ENCODE peak calls at places on chromosomes 11 and 22, in four cellular contexts. E is GM12878, O is A549, A is stomach. G is an unnamed sample.

GRCh38 chr22:31790240-31790639 is 36.4 kb downstream of the DEPDC5 start:
- DNase-seq in A (no peak), O (no peak), E (no peak), G (no peak)

GRCh38 chr11:135033545-135033944 is 621.5 kb upstream of the B3GAT1 start:
- DNase-seq in E (no peak), O (peak), A (no peak), G (no peak)

GRCh38 chr11:111419641-111420327 is 40.7 kb upstream of the POU2AF1 start:
- DNase-seq in A (peak), O (no peak), E (no peak), G (peak)

GRCh38 chr22:17734197-17734596 is 40.1 kb downstream of the BID start:
- DNase-seq in E (peak), O (no peak), A (no peak), G (no peak)

GRCh38 chr11:285021-285893 is 3.7 kb upstream of the PGGHG start:
- DNase-seq in E (no peak), O (no peak), A (no peak), G (peak)

GRCh38 chr11:1455763-1456060 is 30.9 kb downstream of the MOB2 start:
- DNase-seq in E (no peak), A (no peak), O (no peak), G (no peak)

GRCh38 chr11:14969922-14970323 is 2.2 kb downstream of the CALCA start:
- DNase-seq in O (peak), E (no peak), A (peak), G (no peak)

GRCh38 chr11:32005786-32006406 is 85.0 kb upstream of the RCN1 start:
- DNase-seq in E (no peak), A (no peak), O (no peak), G (no peak)

GRCh38 chr11:15826826-15827225 is 529.5 kb downstream of the SOX6 start:
- DNase-seq in A (no peak), E (no peak), O (peak), G (no peak)

GRCh38 chr11:1892116-1892515 is 421 bp upstream of the PRR33 start:
- DNase-seq in A (no peak), E (no peak), O (no peak), G (no peak)

GRCh38 chr11:68038718-68039525 is at the start of gene TCIRG1:
- DNase-seq in A (peak), O (peak), E (peak), G (peak)

GRCh38 chr11:45323598-45324249 is 37.6 kb upstream of the SYT13 start:
- DNase-seq in O (no peak), E (no peak), A (no peak), G (peak)

GRCh38 chr22:50165438-50166123 is 5.0 kb upstream of the PANX2 start:
- DNase-seq in O (no peak), E (no peak), A (no peak), G (peak)

GRCh38 chr22:42533638-42533977 is 14.0 kb upstream of the RRP7A start:
- DNase-seq in E (no peak), O (no peak), A (no peak), G (no peak)

GRCh38 chr11:120558754-120559431 is 47.3 kb downstream of the GRIK4 start:
- DNase-seq in E (no peak), A (no peak), O (no peak), G (no peak)

GRCh38 chr11:119094816-119095065 is 6.9 kb downstream of the DPAGT1 start:
- DNase-seq in A (peak), O (no peak), E (no peak), G (peak)

GRCh38 chr11:72574046-72574445 is 100.2 kb downstream of the PDE2A start:
- DNase-seq in E (no peak), O (no peak), A (peak), G (no peak)

GRCh38 chr11:74443071-74443864 is 24.1 kb downstream of the KCNE3 start:
- DNase-seq in E (no peak), O (peak), A (peak), G (no peak)

GRCh38 chr11:56521955-56522354 is 21.1 kb downstream of the OR5M11 start:
- DNase-seq in O (peak), E (no peak), A (no peak), G (no peak)

GRCh38 chr11:64124147-64124546 is 41.8 kb downstream of the MACROD1 start:
- DNase-seq in E (no peak), A (no peak), O (peak), G (no peak)

GRCh38 chr11:67278135-67278938 is 10.8 kb upstream of the ANKRD13D start:
- DNase-seq in E (no peak), O (no peak), A (no peak), G (peak)

GRCh38 chr11:92163879-92164278 is 60.7 kb upstream of the FAT3 start:
- DNase-seq in A (no peak), O (no peak), E (no peak), G (no peak)
- TF ChIP-seq EP300 in A (no peak), O (no peak), E (no peak), G (no peak)

GRCh38 chr22:36541831-36542391 is 12.9 kb upstream of the EIF3D start:
- DNase-seq in E (no peak), O (peak), A (peak), G (no peak)
- TF ChIP-seq EP300 in E (no peak), O (no peak), A (no peak), G (no peak)

DNA sequence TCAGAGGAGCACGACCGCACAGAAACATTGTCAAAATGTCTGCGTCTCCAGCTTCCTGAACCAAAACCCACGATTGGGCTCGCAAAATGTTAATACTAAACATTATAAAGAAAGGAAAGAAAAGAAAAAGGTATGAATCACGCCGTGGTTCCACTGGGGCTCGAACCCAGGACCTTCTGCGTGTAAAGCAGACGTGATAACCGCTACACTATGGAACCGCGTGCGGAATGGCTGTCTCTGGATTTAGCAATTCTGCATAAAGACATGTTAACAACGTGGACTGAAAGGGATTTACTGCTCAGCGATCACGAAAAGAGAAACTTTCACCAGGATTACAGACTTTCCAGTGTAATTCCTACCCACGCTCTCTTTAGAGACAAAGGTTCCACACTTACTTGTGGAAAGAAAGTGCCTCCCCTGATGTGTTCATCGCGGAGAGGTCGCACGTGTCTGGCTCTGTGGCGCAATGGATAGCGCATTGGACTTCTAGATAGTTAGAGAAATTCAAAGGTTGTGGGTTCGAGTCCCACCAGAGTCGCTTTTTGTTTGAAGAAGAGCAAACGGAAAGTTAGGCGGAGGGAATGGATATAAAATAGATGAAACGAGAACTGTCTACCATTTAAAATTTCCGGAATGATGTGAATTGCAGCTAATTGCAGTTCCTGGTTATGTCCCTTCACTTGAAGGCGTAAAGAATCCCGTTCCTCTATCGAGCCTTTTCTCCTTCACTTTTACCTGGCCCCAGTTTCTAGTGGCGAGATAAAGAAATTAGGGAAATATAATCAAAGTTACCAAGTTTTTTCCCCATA is 39.7 kb downstream of the OR4D9 start:
- DNase-seq in O (peak), E (peak), A (peak), G (peak)
- TF ChIP-seq EP300 in O (no peak), E (no peak), A (no peak), G (no peak)

DNA sequence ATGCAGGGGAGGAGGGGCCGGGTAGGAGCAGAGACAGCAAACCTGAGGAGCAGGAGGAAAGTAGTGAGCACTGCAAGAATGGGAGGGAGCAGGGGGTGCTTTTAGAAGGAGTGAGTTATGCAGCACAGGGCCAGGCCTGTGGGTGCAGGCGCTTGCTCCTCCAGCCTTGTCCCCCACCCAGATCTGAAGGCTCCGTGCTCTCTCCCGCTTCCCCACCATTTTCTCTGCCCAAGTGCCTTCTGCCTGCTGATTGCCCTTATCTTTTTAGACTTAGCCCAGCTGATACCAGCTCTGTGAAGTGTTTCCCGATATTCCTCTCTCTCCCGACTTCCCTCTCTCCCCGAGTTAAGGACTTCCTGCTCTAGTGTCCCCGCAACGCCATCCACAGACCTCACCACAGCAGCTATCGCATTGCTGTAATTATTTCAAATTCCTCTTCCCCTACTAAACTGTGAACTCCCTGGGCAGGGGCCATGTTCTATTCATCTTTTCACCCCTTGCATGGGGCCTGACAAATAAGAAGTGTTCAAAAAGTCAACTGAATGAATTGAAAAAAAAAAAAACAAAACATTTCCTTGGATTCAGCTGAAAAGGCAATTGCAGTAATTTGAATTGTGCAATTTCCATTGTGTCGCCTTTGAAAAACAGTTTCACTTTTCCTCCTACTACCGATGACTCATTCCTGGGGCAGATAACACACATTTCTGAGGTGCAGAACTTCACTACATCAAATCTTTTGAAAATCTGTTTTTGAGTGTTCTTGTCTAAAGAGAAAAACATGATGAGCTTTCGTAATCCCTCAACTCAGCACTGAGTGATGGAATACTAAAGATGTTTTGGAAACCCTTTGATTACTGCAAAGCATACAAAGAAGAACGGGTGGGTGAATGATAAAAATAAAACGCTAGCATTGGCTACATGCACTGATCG is 69.7 kb upstream of the BMAL1 start:
- DNase-seq in E (no peak), O (peak), A (no peak), G (no peak)
- TF ChIP-seq EP300 in E (no peak), O (no peak), A (no peak), G (no peak)

DNA sequence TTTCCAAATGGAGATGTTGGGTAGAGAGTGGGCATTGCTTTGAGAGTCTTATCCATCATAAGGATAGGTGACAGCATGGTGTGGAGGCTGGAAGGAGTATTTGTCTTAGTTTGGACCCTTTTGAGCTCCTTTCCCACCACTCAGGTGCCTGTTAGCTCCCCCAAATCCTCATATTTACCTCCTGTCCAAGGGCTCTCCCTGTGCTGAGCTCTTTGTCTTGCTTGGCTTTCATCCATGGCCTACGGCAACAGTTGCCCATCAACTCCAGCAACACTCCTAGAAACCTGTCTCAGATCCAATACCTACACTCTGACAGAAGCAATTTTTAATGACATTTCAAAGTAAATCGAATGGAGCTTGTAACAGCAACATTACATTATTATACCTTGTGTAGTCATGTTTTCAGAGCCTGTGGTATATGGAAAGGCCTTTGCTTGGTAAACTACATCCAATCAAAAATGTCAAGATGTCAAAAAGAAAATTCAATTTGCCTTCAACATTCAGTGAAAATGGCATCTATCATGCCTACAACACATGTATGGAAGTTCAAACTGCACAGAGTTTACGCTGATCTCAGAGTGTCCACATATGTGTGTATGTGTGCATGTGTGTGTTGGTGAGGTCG is 49.4 kb upstream of the CCDC90B start:
- DNase-seq in O (no peak), A (no peak), E (no peak), G (no peak)
- TF ChIP-seq EP300 in O (no peak), A (no peak), E (no peak), G (no peak)

G was measured in sigmoid colon.